ENCODE peak calls at places on chromosomes 6 and 20, in four cellular contexts. One of them, this sample, is unnamed.

GRCh38 chr20:8153281-8153908 is 21.3 kb downstream of the PLCB1 start:
- DNase-seq in nephron progenitor cell: no peak
- DNase-seq in stimulated activated CD4-positive, alpha-beta T cell treated with anti-CD3 and anti-CD28 coated beads, Interleukin-1b, Interleukin-23, amount 100 ng/mL, for 24 hours: no peak
- DNase-seq in ureter: no peak
- DNase-seq in this sample: peak

GRCh38 chr6:151461673-151462072 is 9.7 kb upstream of the RMND1 start:
- DNase-seq in nephron progenitor cell: no peak
- DNase-seq in stimulated activated CD4-positive, alpha-beta T cell treated with anti-CD3 and anti-CD28 coated beads, Interleukin-1b, Interleukin-23, amount 100 ng/mL, for 24 hours: no peak
- DNase-seq in ureter: no peak
- DNase-seq in this sample: peak

GRCh38 chr20:15378151-15378550 is 1040.7 kb upstream of the FLRT3 start:
- DNase-seq in nephron progenitor cell: no peak
- DNase-seq in stimulated activated CD4-positive, alpha-beta T cell treated with anti-CD3 and anti-CD28 coated beads, Interleukin-1b, Interleukin-23, amount 100 ng/mL, for 24 hours: no peak
- DNase-seq in ureter: no peak
- DNase-seq in this sample: no peak

GRCh38 chr20:14444106-14444505 is 106.7 kb upstream of the FLRT3 start:
- DNase-seq in nephron progenitor cell: no peak
- DNase-seq in stimulated activated CD4-positive, alpha-beta T cell treated with anti-CD3 and anti-CD28 coated beads, Interleukin-1b, Interleukin-23, amount 100 ng/mL, for 24 hours: no peak
- DNase-seq in ureter: no peak
- DNase-seq in this sample: peak

GRCh38 chr20:5626603-5627002 is 123.6 kb upstream of the SHLD1 start:
- DNase-seq in nephron progenitor cell: no peak
- DNase-seq in stimulated activated CD4-positive, alpha-beta T cell treated with anti-CD3 and anti-CD28 coated beads, Interleukin-1b, Interleukin-23, amount 100 ng/mL, for 24 hours: no peak
- DNase-seq in ureter: no peak
- DNase-seq in this sample: no peak

GRCh38 chr6:41702089-41702745 is 33.2 kb downstream of the TFEB start:
- DNase-seq in nephron progenitor cell: no peak
- DNase-seq in stimulated activated CD4-positive, alpha-beta T cell treated with anti-CD3 and anti-CD28 coated beads, Interleukin-1b, Interleukin-23, amount 100 ng/mL, for 24 hours: no peak
- DNase-seq in ureter: no peak
- DNase-seq in this sample: no peak

GRCh38 chr20:56566621-56567020 is 33.6 kb downstream of the FAM209B start:
- DNase-seq in nephron progenitor cell: no peak
- DNase-seq in stimulated activated CD4-positive, alpha-beta T cell treated with anti-CD3 and anti-CD28 coated beads, Interleukin-1b, Interleukin-23, amount 100 ng/mL, for 24 hours: no peak
- DNase-seq in ureter: no peak
- DNase-seq in this sample: no peak

GRCh38 chr6:31970604-31971271 is 1.2 kb downstream of the DXO start:
- DNase-seq in nephron progenitor cell: no peak
- DNase-seq in stimulated activated CD4-positive, alpha-beta T cell treated with anti-CD3 and anti-CD28 coated beads, Interleukin-1b, Interleukin-23, amount 100 ng/mL, for 24 hours: no peak
- DNase-seq in ureter: no peak
- DNase-seq in this sample: no peak

GRCh38 chr6:3068329-3069223 is at the start of gene RIPK1:
- DNase-seq in nephron progenitor cell: peak
- DNase-seq in stimulated activated CD4-positive, alpha-beta T cell treated with anti-CD3 and anti-CD28 coated beads, Interleukin-1b, Interleukin-23, amount 100 ng/mL, for 24 hours: peak
- DNase-seq in ureter: peak
- DNase-seq in this sample: peak

GRCh38 chr20:18738055-18738454 is 75.5 kb upstream of the SCP2D1 start:
- DNase-seq in nephron progenitor cell: no peak
- DNase-seq in stimulated activated CD4-positive, alpha-beta T cell treated with anti-CD3 and anti-CD28 coated beads, Interleukin-1b, Interleukin-23, amount 100 ng/mL, for 24 hours: no peak
- DNase-seq in ureter: no peak
- DNase-seq in this sample: peak

GRCh38 chr6:44264154-44265002 is 973 bp downstream of the NFKBIE start:
- DNase-seq in nephron progenitor cell: no peak
- DNase-seq in stimulated activated CD4-positive, alpha-beta T cell treated with anti-CD3 and anti-CD28 coated beads, Interleukin-1b, Interleukin-23, amount 100 ng/mL, for 24 hours: no peak
- DNase-seq in ureter: peak
- DNase-seq in this sample: no peak

GRCh38 chr6:6659600-6660327 is 71.2 kb downstream of the LY86 start:
- DNase-seq in nephron progenitor cell: no peak
- DNase-seq in stimulated activated CD4-positive, alpha-beta T cell treated with anti-CD3 and anti-CD28 coated beads, Interleukin-1b, Interleukin-23, amount 100 ng/mL, for 24 hours: no peak
- DNase-seq in ureter: no peak
- DNase-seq in this sample: no peak

GRCh38 chr6:36821581-36822335 is 17.5 kb downstream of the CPNE5 start:
- DNase-seq in nephron progenitor cell: no peak
- DNase-seq in stimulated activated CD4-positive, alpha-beta T cell treated with anti-CD3 and anti-CD28 coated beads, Interleukin-1b, Interleukin-23, amount 100 ng/mL, for 24 hours: no peak
- DNase-seq in ureter: no peak
- DNase-seq in this sample: no peak

GRCh38 chr6:9233226-9233625 is 797.9 kb upstream of the SLC35B3 start:
- DNase-seq in nephron progenitor cell: no peak
- DNase-seq in stimulated activated CD4-positive, alpha-beta T cell treated with anti-CD3 and anti-CD28 coated beads, Interleukin-1b, Interleukin-23, amount 100 ng/mL, for 24 hours: no peak
- DNase-seq in ureter: no peak
- DNase-seq in this sample: no peak

GRCh38 chr20:5153152-5153467 is 26.3 kb downstream of the CDS2 start:
- DNase-seq in nephron progenitor cell: no peak
- DNase-seq in stimulated activated CD4-positive, alpha-beta T cell treated with anti-CD3 and anti-CD28 coated beads, Interleukin-1b, Interleukin-23, amount 100 ng/mL, for 24 hours: no peak
- DNase-seq in ureter: no peak
- DNase-seq in this sample: no peak

GRCh38 chr6:45305546-45305945 is 22.6 kb upstream of the RUNX2 start:
- DNase-seq in nephron progenitor cell: no peak
- DNase-seq in stimulated activated CD4-positive, alpha-beta T cell treated with anti-CD3 and anti-CD28 coated beads, Interleukin-1b, Interleukin-23, amount 100 ng/mL, for 24 hours: no peak
- DNase-seq in ureter: no peak
- DNase-seq in this sample: no peak

GRCh38 chr20:33668087-33668790 is 1.5 kb downstream of the ACTL10 start:
- DNase-seq in nephron progenitor cell: peak
- DNase-seq in stimulated activated CD4-positive, alpha-beta T cell treated with anti-CD3 and anti-CD28 coated beads, Interleukin-1b, Interleukin-23, amount 100 ng/mL, for 24 hours: peak
- DNase-seq in ureter: no peak
- DNase-seq in this sample: no peak

GRCh38 chr6:122012576-122012975 is 386.9 kb upstream of the HSF2 start:
- DNase-seq in nephron progenitor cell: no peak
- DNase-seq in stimulated activated CD4-positive, alpha-beta T cell treated with anti-CD3 and anti-CD28 coated beads, Interleukin-1b, Interleukin-23, amount 100 ng/mL, for 24 hours: no peak
- DNase-seq in ureter: no peak
- DNase-seq in this sample: no peak

GRCh38 chr6:154408906-154409500 is 52.4 kb upstream of the IPCEF1 start:
- DNase-seq in nephron progenitor cell: no peak
- DNase-seq in stimulated activated CD4-positive, alpha-beta T cell treated with anti-CD3 and anti-CD28 coated beads, Interleukin-1b, Interleukin-23, amount 100 ng/mL, for 24 hours: no peak
- DNase-seq in ureter: no peak
- DNase-seq in this sample: peak

GRCh38 chr6:119110601-119111548 is 32.4 kb upstream of the FAM184A start:
- DNase-seq in nephron progenitor cell: peak
- DNase-seq in stimulated activated CD4-positive, alpha-beta T cell treated with anti-CD3 and anti-CD28 coated beads, Interleukin-1b, Interleukin-23, amount 100 ng/mL, for 24 hours: no peak
- DNase-seq in ureter: peak
- DNase-seq in this sample: peak

GRCh38 chr6:2396856-2397640 is 151.6 kb upstream of the GMDS start:
- DNase-seq in nephron progenitor cell: no peak
- DNase-seq in stimulated activated CD4-positive, alpha-beta T cell treated with anti-CD3 and anti-CD28 coated beads, Interleukin-1b, Interleukin-23, amount 100 ng/mL, for 24 hours: no peak
- DNase-seq in ureter: no peak
- DNase-seq in this sample: peak

GRCh38 chr6:114284281-114284680 is 58.5 kb downstream of the HS3ST5 start:
- DNase-seq in nephron progenitor cell: no peak
- DNase-seq in stimulated activated CD4-positive, alpha-beta T cell treated with anti-CD3 and anti-CD28 coated beads, Interleukin-1b, Interleukin-23, amount 100 ng/mL, for 24 hours: no peak
- DNase-seq in ureter: no peak
- DNase-seq in this sample: peak

GRCh38 chr20:12978613-12979495 is 29.9 kb upstream of the SPTLC3 start:
- DNase-seq in nephron progenitor cell: no peak
- DNase-seq in stimulated activated CD4-positive, alpha-beta T cell treated with anti-CD3 and anti-CD28 coated beads, Interleukin-1b, Interleukin-23, amount 100 ng/mL, for 24 hours: no peak
- DNase-seq in ureter: no peak
- DNase-seq in this sample: no peak

GRCh38 chr6:5899216-5900045 is 107.3 kb downstream of the NRN1 start:
- DNase-seq in nephron progenitor cell: no peak
- DNase-seq in stimulated activated CD4-positive, alpha-beta T cell treated with anti-CD3 and anti-CD28 coated beads, Interleukin-1b, Interleukin-23, amount 100 ng/mL, for 24 hours: no peak
- DNase-seq in ureter: no peak
- DNase-seq in this sample: no peak

GRCh38 chr6:116444991-116445566 is 16.1 kb upstream of the CALHM6 start:
- DNase-seq in nephron progenitor cell: no peak
- DNase-seq in stimulated activated CD4-positive, alpha-beta T cell treated with anti-CD3 and anti-CD28 coated beads, Interleukin-1b, Interleukin-23, amount 100 ng/mL, for 24 hours: no peak
- DNase-seq in ureter: no peak
- DNase-seq in this sample: no peak

GRCh38 chr6:145887969-145888368 is 73.4 kb upstream of the FBXO30 start:
- DNase-seq in nephron progenitor cell: no peak
- DNase-seq in stimulated activated CD4-positive, alpha-beta T cell treated with anti-CD3 and anti-CD28 coated beads, Interleukin-1b, Interleukin-23, amount 100 ng/mL, for 24 hours: no peak
- DNase-seq in ureter: no peak
- DNase-seq in this sample: peak

GRCh38 chr6:25582101-25582500 is 69.9 kb upstream of the SCGN start:
- DNase-seq in nephron progenitor cell: no peak
- DNase-seq in stimulated activated CD4-positive, alpha-beta T cell treated with anti-CD3 and anti-CD28 coated beads, Interleukin-1b, Interleukin-23, amount 100 ng/mL, for 24 hours: no peak
- DNase-seq in ureter: no peak
- DNase-seq in this sample: no peak

GRCh38 chr6:136365781-136366354 is 76.2 kb upstream of the BCLAF1 start:
- DNase-seq in nephron progenitor cell: no peak
- DNase-seq in stimulated activated CD4-positive, alpha-beta T cell treated with anti-CD3 and anti-CD28 coated beads, Interleukin-1b, Interleukin-23, amount 100 ng/mL, for 24 hours: no peak
- DNase-seq in ureter: peak
- DNase-seq in this sample: no peak

GRCh38 chr6:139126255-139126654 is 8.6 kb upstream of the HECA start:
- DNase-seq in nephron progenitor cell: no peak
- DNase-seq in stimulated activated CD4-positive, alpha-beta T cell treated with anti-CD3 and anti-CD28 coated beads, Interleukin-1b, Interleukin-23, amount 100 ng/mL, for 24 hours: no peak
- DNase-seq in ureter: no peak
- DNase-seq in this sample: peak

GRCh38 chr6:15403094-15403493 is 157.2 kb downstream of the JARID2 start:
- DNase-seq in nephron progenitor cell: no peak
- DNase-seq in stimulated activated CD4-positive, alpha-beta T cell treated with anti-CD3 and anti-CD28 coated beads, Interleukin-1b, Interleukin-23, amount 100 ng/mL, for 24 hours: no peak
- DNase-seq in ureter: no peak
- DNase-seq in this sample: no peak

GRCh38 chr6:119349041-119349340 is 570 bp downstream of the MAN1A1 start:
- DNase-seq in nephron progenitor cell: peak
- DNase-seq in stimulated activated CD4-positive, alpha-beta T cell treated with anti-CD3 and anti-CD28 coated beads, Interleukin-1b, Interleukin-23, amount 100 ng/mL, for 24 hours: no peak
- DNase-seq in ureter: no peak
- DNase-seq in this sample: no peak